ENCODE peak calls at places on chromosomes 5 and 9, in six cellular contexts. One of them, this sample, is unnamed.

GRCh38 chr5:142608094-142608493 is 77.8 kb downstream of the FGF1 start:
- DNase-seq in CD4-positive, alpha-beta memory T cell: no peak
- DNase-seq in cortex of kidney: no peak
- DNase-seq in NAMALWA: no peak
- DNase-seq in CD8-positive, alpha-beta T cell: no peak
- DNase-seq in Caki2: no peak
- DNase-seq in this sample: no peak

GRCh38 chr5:132459983-132460834 is 30.4 kb downstream of the IRF1 start:
- DNase-seq in CD4-positive, alpha-beta memory T cell: no peak
- DNase-seq in NAMALWA: peak; percentile 51
- DNase-seq in cortex of kidney: no peak
- DNase-seq in Caki2: no peak
- DNase-seq in CD8-positive, alpha-beta T cell: no peak
- DNase-seq in this sample: peak; percentile 63

GRCh38 chr5:96067902-96068614 is 106.4 kb upstream of the ELL2 start:
- DNase-seq in NAMALWA: peak; percentile 11
- DNase-seq in CD4-positive, alpha-beta memory T cell: no peak
- DNase-seq in Caki2: peak; percentile 72
- DNase-seq in cortex of kidney: no peak
- DNase-seq in CD8-positive, alpha-beta T cell: no peak
- DNase-seq in this sample: peak; percentile 90

GRCh38 chr5:81749186-81749561 is 1.7 kb downstream of the SSBP2 start:
- DNase-seq in Caki2: peak; percentile 28
- DNase-seq in cortex of kidney: no peak
- DNase-seq in NAMALWA: no peak
- DNase-seq in CD8-positive, alpha-beta T cell: peak; percentile 18
- DNase-seq in CD4-positive, alpha-beta memory T cell: no peak
- DNase-seq in this sample: no peak

GRCh38 chr9:69385474-69386091 is 60.6 kb downstream of the ENTREP1 start:
- DNase-seq in cortex of kidney: no peak
- DNase-seq in NAMALWA: peak; percentile 23
- DNase-seq in CD8-positive, alpha-beta T cell: no peak
- DNase-seq in CD4-positive, alpha-beta memory T cell: no peak
- DNase-seq in Caki2: no peak
- DNase-seq in this sample: no peak

GRCh38 chr9:113503131-113503541 is 39.6 kb downstream of the RGS3 start:
- DNase-seq in NAMALWA: no peak
- DNase-seq in CD4-positive, alpha-beta memory T cell: no peak
- DNase-seq in CD8-positive, alpha-beta T cell: no peak
- DNase-seq in Caki2: no peak
- DNase-seq in cortex of kidney: no peak
- DNase-seq in this sample: no peak

GRCh38 chr9:134301387-134302129 is 24.7 kb upstream of the RXRA start:
- DNase-seq in CD8-positive, alpha-beta T cell: peak; percentile 79
- DNase-seq in Caki2: no peak
- DNase-seq in NAMALWA: no peak
- DNase-seq in cortex of kidney: no peak
- DNase-seq in CD4-positive, alpha-beta memory T cell: peak; percentile 51
- DNase-seq in this sample: peak; percentile 91

GRCh38 chr9:120510816-120511215 is 69.2 kb downstream of the CDK5RAP2 start:
- DNase-seq in CD8-positive, alpha-beta T cell: no peak
- DNase-seq in cortex of kidney: no peak
- DNase-seq in CD4-positive, alpha-beta memory T cell: no peak
- DNase-seq in NAMALWA: no peak
- DNase-seq in Caki2: no peak
- DNase-seq in this sample: no peak

GRCh38 chr5:35758151-35758724 is 98.5 kb upstream of the IL7R start:
- DNase-seq in NAMALWA: no peak
- DNase-seq in CD4-positive, alpha-beta memory T cell: no peak
- DNase-seq in cortex of kidney: no peak
- DNase-seq in Caki2: no peak
- DNase-seq in CD8-positive, alpha-beta T cell: no peak
- DNase-seq in this sample: no peak

GRCh38 chr9:85262333-85262732 is 479.4 kb downstream of the AGTPBP1 start:
- DNase-seq in CD4-positive, alpha-beta memory T cell: no peak
- DNase-seq in NAMALWA: no peak
- DNase-seq in CD8-positive, alpha-beta T cell: no peak
- DNase-seq in cortex of kidney: no peak
- DNase-seq in Caki2: no peak
- DNase-seq in this sample: peak; percentile 39

GRCh38 chr9:136940526-136941230 is 3.9 kb downstream of the FBXW5 start:
- DNase-seq in NAMALWA: no peak
- DNase-seq in CD4-positive, alpha-beta memory T cell: no peak
- DNase-seq in Caki2: no peak
- DNase-seq in cortex of kidney: no peak
- DNase-seq in CD8-positive, alpha-beta T cell: no peak
- DNase-seq in this sample: no peak

GRCh38 chr9:114221706-114222465 is 66.5 kb downstream of the COL27A1 start:
- DNase-seq in NAMALWA: no peak
- DNase-seq in CD4-positive, alpha-beta memory T cell: no peak
- DNase-seq in CD8-positive, alpha-beta T cell: no peak
- DNase-seq in cortex of kidney: no peak
- DNase-seq in Caki2: no peak
- DNase-seq in this sample: peak; percentile 73

GRCh38 chr9:85723220-85723619 is 18.5 kb downstream of the AGTPBP1 start:
- DNase-seq in CD4-positive, alpha-beta memory T cell: peak; percentile 80
- DNase-seq in CD8-positive, alpha-beta T cell: peak; percentile 85
- DNase-seq in cortex of kidney: no peak
- DNase-seq in Caki2: no peak
- DNase-seq in NAMALWA: no peak
- DNase-seq in this sample: peak; percentile 17

GRCh38 chr5:55636177-55636576 is 75.9 kb downstream of the SLC38A9 start:
- DNase-seq in CD8-positive, alpha-beta T cell: no peak
- DNase-seq in CD4-positive, alpha-beta memory T cell: no peak
- DNase-seq in NAMALWA: no peak
- DNase-seq in cortex of kidney: no peak
- DNase-seq in Caki2: no peak
- DNase-seq in this sample: no peak

GRCh38 chr9:97571664-97572063 is 61.5 kb downstream of the TSTD2 start:
- DNase-seq in Caki2: no peak
- DNase-seq in CD8-positive, alpha-beta T cell: no peak
- DNase-seq in CD4-positive, alpha-beta memory T cell: no peak
- DNase-seq in NAMALWA: no peak
- DNase-seq in cortex of kidney: no peak
- DNase-seq in this sample: no peak

GRCh38 chr9:136061405-136061804 is 33.7 kb downstream of the NACC2 start:
- DNase-seq in Caki2: no peak
- DNase-seq in NAMALWA: no peak
- DNase-seq in CD4-positive, alpha-beta memory T cell: no peak
- DNase-seq in CD8-positive, alpha-beta T cell: no peak
- DNase-seq in cortex of kidney: no peak
- DNase-seq in this sample: no peak

GRCh38 chr5:34045996-34046395 is 3.0 kb upstream of the C1QTNF3 start:
- DNase-seq in CD8-positive, alpha-beta T cell: no peak
- DNase-seq in Caki2: no peak
- DNase-seq in NAMALWA: no peak
- DNase-seq in cortex of kidney: no peak
- DNase-seq in CD4-positive, alpha-beta memory T cell: no peak
- DNase-seq in this sample: no peak

GRCh38 chr9:12875216-12875615 is 100.4 kb downstream of the LURAP1L start:
- DNase-seq in CD8-positive, alpha-beta T cell: no peak
- DNase-seq in Caki2: peak; percentile 11
- DNase-seq in NAMALWA: no peak
- DNase-seq in CD4-positive, alpha-beta memory T cell: no peak
- DNase-seq in cortex of kidney: no peak
- DNase-seq in this sample: no peak

GRCh38 chr9:2768330-2768729 is 51.0 kb downstream of the KCNV2 start:
- DNase-seq in cortex of kidney: no peak
- DNase-seq in CD8-positive, alpha-beta T cell: no peak
- DNase-seq in Caki2: no peak
- DNase-seq in CD4-positive, alpha-beta memory T cell: no peak
- DNase-seq in NAMALWA: no peak
- DNase-seq in this sample: no peak